ENCODE peak calls at places on chromosome 9, in four cellular contexts. Z is H9, K is H1, T is mesendoderm. C is an unnamed sample.

GRCh38 chr9:38316166-38316765 is 76.2 kb upstream of the ALDH1B1 start:
- DNase-seq in Z (no peak), K (no peak), T (no peak), C (no peak)

GRCh38 chr9:129571298-129572051 is 49.4 kb downstream of the C9orf50 start:
- DNase-seq in Z (no peak), K (no peak), T (no peak), C (no peak)

GRCh38 chr9:83706703-83707517 is 848 bp downstream of the UBQLN1 start:
- DNase-seq in Z (peak; percentile 68), K (peak; percentile 34), T (peak; percentile 90), C (peak; percentile 19)

GRCh38 chr9:96014078-96014477 is 138.6 kb downstream of the ERCC6L2 start:
- DNase-seq in Z (no peak), K (no peak), T (no peak), C (no peak)

GRCh38 chr9:103037508-103038477 is 42.7 kb downstream of the CYLC2 start:
- DNase-seq in Z (peak; percentile 30), K (no peak), T (peak; percentile 81), C (no peak)

GRCh38 chr9:121871431-121872025 is 220.1 kb downstream of the DAB2IP start:
- DNase-seq in Z (no peak), K (no peak), T (no peak), C (peak; percentile 64)

GRCh38 chr9:120920495-120921178 is 6.0 kb downstream of the TRAF1 start:
- DNase-seq in Z (no peak), K (no peak), T (peak; percentile 46), C (no peak)

GRCh38 chr9:121269888-121270254 is 1.9 kb downstream of the GSN start:
- DNase-seq in Z (no peak), K (no peak), T (no peak), C (no peak)

GRCh38 chr9:137139468-137140150 is 655 bp downstream of the GRIN1 start:
- DNase-seq in Z (no peak), K (no peak), T (no peak), C (no peak)

GRCh38 chr9:92538541-92538940 is 2.8 kb upstream of the ECM2 start:
- DNase-seq in Z (no peak), K (no peak), T (no peak), C (peak; percentile 38)

GRCh38 chr9:3956081-3956701 is 343.7 kb downstream of the GLIS3 start:
- DNase-seq in Z (no peak), K (no peak), T (no peak), C (peak; percentile 25)

GRCh38 chr9:3954950-3955670 is 344.8 kb downstream of the GLIS3 start:
- DNase-seq in Z (no peak), K (no peak), T (peak; percentile 40), C (peak; percentile 55)

GRCh38 chr9:3960661-3961144 is 339.2 kb downstream of the GLIS3 start:
- DNase-seq in Z (no peak), K (no peak), T (no peak), C (peak; percentile 75)

GRCh38 chr9:3954228-3954949 is 345.5 kb downstream of the GLIS3 start:
- DNase-seq in Z (no peak), K (no peak), T (peak; percentile 16), C (no peak)

DNA sequence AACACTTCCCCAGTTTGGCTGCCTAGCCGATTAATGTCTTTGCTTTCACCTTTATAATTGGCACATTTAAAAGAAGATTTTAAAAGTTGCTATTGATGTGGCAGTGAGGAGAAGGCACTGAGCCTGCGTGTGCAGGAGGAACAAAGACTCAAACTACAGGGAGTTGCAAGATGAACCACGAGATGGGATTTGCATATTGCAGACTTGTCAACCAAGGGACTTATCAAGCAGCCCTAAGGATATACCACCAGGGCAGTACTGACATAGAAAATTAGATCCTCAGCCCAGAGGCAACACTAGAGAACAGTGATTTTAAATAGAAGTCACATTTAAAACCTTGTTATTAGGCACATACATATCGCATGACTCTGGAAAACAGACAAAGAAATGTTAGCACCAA is 342.6 kb downstream of the GLIS3 start:
- DNase-seq in Z (no peak), K (no peak), T (no peak), C (no peak)
- H4K5ac ChIP-seq in Z (no peak overlapping the region), K (no peak overlapping the region), T (no peak overlapping the region), C (no peak overlapping the region)

DNA sequence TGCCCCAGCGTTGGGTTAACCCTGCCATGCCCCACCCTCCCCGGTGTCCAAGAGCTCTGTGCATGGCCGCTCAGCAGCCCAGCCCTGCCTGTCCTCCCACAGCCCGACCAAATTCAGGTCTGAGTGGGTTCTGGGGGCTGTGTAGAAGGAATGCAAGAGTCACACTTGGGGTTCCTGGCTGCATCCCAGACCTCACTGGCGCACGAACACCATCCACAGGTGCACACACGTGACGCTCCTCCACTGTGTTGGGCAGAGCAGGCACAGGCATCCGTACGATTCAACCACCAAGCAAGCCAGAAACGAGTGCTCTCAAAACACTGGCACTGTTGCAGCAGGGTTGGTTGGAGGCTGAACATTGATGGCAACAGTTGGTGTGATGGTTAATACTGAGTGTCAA is 93.9 kb downstream of the OLFM1 start:
- DNase-seq in Z (no peak), K (no peak), T (no peak), C (no peak)
- H2AK5ac ChIP-seq in Z (no peak overlapping the region), K (no peak overlapping the region), T (no peak overlapping the region), C (no peak overlapping the region)

DNA sequence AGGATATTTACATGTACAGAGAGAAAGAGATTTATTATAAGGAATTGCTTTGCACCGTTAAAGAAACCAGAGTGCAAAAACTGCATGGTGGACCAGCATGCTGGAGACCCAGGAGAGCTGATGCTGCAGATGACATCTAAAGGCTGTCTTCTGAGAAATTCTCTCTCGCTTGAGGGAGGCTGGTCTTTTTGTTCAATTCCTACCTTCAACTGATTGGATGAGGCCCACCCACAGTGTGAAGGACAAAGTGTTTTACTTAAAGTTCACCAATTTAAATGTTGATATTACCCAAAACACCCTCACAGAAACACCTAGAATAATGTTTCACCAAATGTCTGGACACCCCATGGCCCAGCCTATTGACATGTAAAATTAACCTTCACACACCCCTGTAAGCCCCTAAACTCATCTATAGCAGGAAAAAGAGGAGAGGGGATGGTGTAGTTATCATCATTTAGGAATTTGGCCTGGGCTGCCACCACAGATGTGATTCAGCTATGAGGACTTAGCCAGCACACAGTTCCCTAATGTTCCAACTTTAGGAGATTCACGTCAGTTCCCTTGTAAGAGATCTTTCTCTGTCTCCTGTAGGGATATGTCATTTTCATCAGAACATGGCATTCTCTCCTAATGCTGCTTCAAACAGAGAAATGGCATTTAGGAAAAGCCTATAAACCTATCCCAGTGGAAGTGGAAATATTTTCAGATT is 358.2 kb upstream of the TLE4 start:
- DNase-seq in Z (no peak), K (no peak), T (no peak), C (peak; percentile 70)
- H4K5ac ChIP-seq in Z (no peak overlapping the region), K (no peak overlapping the region), T (no peak overlapping the region), C (no peak overlapping the region)

GRCh38 chr9:97635026-97635425 is 1.4 kb downstream of the NCBP1 start:
- DNase-seq in Z (no peak), K (no peak), T (no peak), C (no peak)

GRCh38 chr9:97633859-97634485 is 351 bp downstream of the NCBP1 start:
- DNase-seq in Z (no peak), K (no peak), T (no peak), C (peak; percentile 5)

GRCh38 chr9:97632406-97632991 is 669 bp downstream of the TSTD2 start:
- DNase-seq in Z (peak; percentile 67), K (peak; percentile 17), T (peak; percentile 87), C (peak; percentile 84)

GRCh38 chr9:97636903-97637302 is 3.3 kb downstream of the NCBP1 start:
- DNase-seq in Z (no peak), K (no peak), T (peak; percentile 43), C (no peak)

DNA sequence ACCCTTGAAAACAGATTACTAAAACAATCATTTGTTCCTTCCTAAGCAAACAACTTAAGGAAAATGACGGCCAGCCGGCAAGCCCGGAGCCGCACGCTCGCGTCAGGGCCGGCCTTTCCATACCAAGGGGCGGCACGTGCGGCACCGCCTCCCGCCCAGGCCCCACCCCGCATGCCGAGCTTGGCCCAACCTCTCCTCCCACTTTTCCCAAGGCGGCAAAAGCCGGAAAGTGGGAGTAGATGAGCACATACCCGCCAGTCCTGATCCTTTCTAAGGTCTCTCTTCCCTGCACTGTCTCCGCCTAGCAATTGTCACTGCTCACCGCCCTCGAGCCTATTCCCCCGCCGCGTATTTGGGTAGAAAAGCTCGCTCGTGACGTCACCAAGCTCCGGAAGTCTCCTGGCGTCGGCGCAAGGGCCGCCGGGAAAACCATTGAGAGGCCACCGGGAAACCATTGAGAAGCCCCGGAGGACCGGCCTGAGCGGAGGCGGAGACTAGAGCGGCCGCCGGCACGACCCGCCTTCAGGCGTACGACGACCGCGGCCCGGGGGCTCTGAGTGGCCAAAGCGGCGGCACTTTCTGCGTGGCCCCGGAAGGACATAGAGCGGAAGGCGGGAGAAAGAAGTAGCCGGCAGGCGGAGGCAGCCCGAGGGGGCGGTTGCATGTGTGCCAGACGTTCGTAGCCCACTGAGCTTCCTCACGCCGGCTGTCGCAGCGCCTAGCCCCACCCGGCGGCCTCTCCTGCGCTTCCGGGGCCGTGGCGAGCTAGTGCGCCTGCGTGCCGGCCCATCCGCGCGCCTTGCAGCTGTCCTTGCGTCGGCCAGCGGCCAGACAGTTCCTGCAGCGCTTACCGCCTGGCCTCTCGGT is at the start of the genes NCBP1 and TSTD2:
- DNase-seq in Z (peak; percentile 97), K (peak; percentile 84), T (peak; percentile 99), C (peak; percentile 97)
- H2AK5ac ChIP-seq in Z (no peak within 1 kb of the TSS), K (no peak within 1 kb of the TSS), T (no peak within 1 kb of the TSS), C (peak within 1 kb of the TSS; percentile 79)

DNA sequence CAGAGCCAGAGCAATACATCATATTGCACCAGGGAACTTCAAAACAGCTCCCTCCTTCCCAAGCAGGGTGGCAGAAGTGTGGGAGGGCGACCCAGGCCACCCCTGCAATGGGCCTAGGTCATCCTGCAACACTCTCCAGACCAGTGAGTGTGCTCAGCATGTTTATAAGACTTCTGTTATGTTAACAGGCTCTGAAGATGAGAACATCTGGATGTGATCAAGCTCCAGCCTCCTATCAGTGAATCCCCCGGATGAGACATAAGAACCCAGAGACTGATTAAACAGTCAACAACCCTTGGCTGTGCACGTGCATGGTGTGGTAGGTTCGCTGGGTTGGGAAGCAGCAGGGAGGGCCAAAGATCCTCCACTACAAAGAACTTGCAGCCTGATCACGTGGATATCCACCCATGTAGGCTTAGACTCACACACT is 63.3 kb downstream of the ABCA1 start:
- DNase-seq in Z (no peak), K (no peak), T (no peak), C (peak; percentile 98)
- H4K5ac ChIP-seq in Z (no peak overlapping the region), K (no peak overlapping the region), T (no peak overlapping the region), C (no peak overlapping the region)

GRCh38 chr9:106862946-106863740 is at the start of gene ZNF462:
- DNase-seq in Z (peak; percentile 55), K (no peak), T (peak; percentile 96), C (peak; percentile 79)
- H2AK5ac ChIP-seq in Z (no peak within 1 kb of the TSS), K (peak within 1 kb of the TSS; percentile 42), T (no peak within 1 kb of the TSS), C (peak within 1 kb of the TSS; percentile 40)

GRCh38 chr9:27212621-27213020 is 84.3 kb downstream of the EQTN start:
- DNase-seq in Z (no peak), K (no peak), T (no peak), C (no peak)
- H4K5ac ChIP-seq in Z (no peak overlapping the region), K (no peak overlapping the region), T (no peak overlapping the region), C (no peak overlapping the region)